ENCODE peak calls at places on chromosomes 12 and 14, in four cellular contexts. Y is suprapubic skin; Z is H9; O is effector memory CD4-positive, alpha-beta T cell. I is an unnamed sample. For H3K9me3, the result is how much of the 10 kb centered on the place peaks cover.

GRCh38 chr14:28142400-28143015 is 624.1 kb upstream of the FOXG1 start:
- DNase-seq in O (no peak), Y (no peak), Z (no peak), I (peak)

GRCh38 chr12:47777741-47778558 is 4.9 kb downstream of the SLC48A1 start:
- DNase-seq in Y (peak), Z (no peak), O (no peak), I (no peak)

GRCh38 chr14:95198320-95198719 is 41.0 kb upstream of the DICER1 start:
- DNase-seq in Y (no peak), O (no peak), Z (no peak), I (no peak)

GRCh38 chr14:56118611-56119181 is 485 bp downstream of the PELI2 start:
- DNase-seq in O (peak), Y (no peak), Z (no peak), I (peak)

GRCh38 chr12:91274886-91275285 is 92.3 kb upstream of the DCN start:
- DNase-seq in Z (no peak), O (no peak), Y (no peak), I (peak)

GRCh38 chr14:89684139-89684538 is 267.1 kb upstream of the FOXN3 start:
- DNase-seq in Y (no peak), O (no peak), Z (no peak), I (no peak)

GRCh38 chr12:65725376-65725775 is 98.9 kb upstream of the HMGA2 start:
- DNase-seq in Z (no peak), Y (no peak), O (no peak), I (no peak)

GRCh38 chr12:105945935-105946334 is 192.8 kb downstream of the NUAK1 start:
- DNase-seq in Z (no peak), O (no peak), Y (no peak), I (no peak)

GRCh38 chr12:89299417-89299816 is 52.9 kb downstream of the DUSP6 start:
- DNase-seq in O (no peak), Y (no peak), Z (no peak), I (no peak)

GRCh38 chr12:56159482-56160105 is 1.4 kb downstream of the MYL6 start:
- DNase-seq in Y (no peak), Z (no peak), O (no peak), I (no peak)

GRCh38 chr12:81078469-81079196 is 754 bp downstream of the ACSS3 start:
- DNase-seq in Z (no peak), O (no peak), Y (no peak), I (peak)

GRCh38 chr14:73402579-73402978 is 55.8 kb downstream of the NUMB start:
- DNase-seq in Y (no peak), Z (no peak), O (no peak), I (no peak)

GRCh38 chr12:92543872-92544271 is 158.9 kb upstream of the PLEKHG7 start:
- DNase-seq in Y (no peak), O (no peak), Z (no peak), I (peak)

GRCh38 chr14:96747006-96747405 is 50.2 kb upstream of the VRK1 start:
- DNase-seq in O (no peak), Y (no peak), Z (no peak), I (peak)

GRCh38 chr12:82242729-82243128 is 115.5 kb downstream of the CCDC59 start:
- DNase-seq in O (no peak), Y (no peak), Z (no peak), I (no peak)

GRCh38 chr12:2681426-2682205 is 113.2 kb upstream of the FKBP4 start:
- DNase-seq in O (no peak), Y (peak), Z (peak), I (no peak)

GRCh38 chr14:64645220-64645891 is 58.9 kb upstream of the PLEKHG3 start:
- DNase-seq in Z (peak), O (no peak), Y (no peak), I (peak)

GRCh38 chr14:50835280-50835679 is 4.3 kb upstream of the NIN start:
- DNase-seq in Y (no peak), O (no peak), Z (no peak), I (no peak)

GRCh38 chr12:52857500-52857899 is 8.7 kb upstream of the KRT78 start:
- DNase-seq in O (no peak), Z (no peak), Y (no peak), I (no peak)

DNA sequence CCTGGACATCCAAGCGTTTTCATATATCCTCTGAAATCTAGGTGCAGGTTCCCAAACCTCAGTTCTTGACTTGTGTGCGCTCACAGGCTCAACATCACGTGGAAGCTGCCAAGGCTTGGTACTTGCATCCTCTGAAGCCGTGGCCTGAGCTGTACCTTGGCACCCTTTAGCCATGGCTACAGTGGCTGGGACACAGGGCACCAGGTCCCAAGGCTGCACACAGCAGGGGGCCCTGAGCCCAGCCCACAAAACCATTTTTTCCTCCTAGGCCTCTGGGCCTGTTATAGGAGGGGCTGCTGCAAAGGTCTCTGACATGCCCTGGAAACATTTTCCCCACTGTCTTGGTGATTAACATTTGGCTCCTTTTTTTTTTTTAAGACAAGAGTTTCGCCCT is 11.6 kb upstream of the FAM177A1 start:
- DNase-seq in Z (no peak), O (no peak), Y (no peak), I (no peak)
- H3K9me3 ChIP-seq in Z (under half), O (under half), Y (under half), I (under half)

GRCh38 chr14:44352212-44352611 is 154.9 kb downstream of the FSCB start:
- DNase-seq in O (no peak), Y (no peak), Z (no peak), I (no peak)

DNA sequence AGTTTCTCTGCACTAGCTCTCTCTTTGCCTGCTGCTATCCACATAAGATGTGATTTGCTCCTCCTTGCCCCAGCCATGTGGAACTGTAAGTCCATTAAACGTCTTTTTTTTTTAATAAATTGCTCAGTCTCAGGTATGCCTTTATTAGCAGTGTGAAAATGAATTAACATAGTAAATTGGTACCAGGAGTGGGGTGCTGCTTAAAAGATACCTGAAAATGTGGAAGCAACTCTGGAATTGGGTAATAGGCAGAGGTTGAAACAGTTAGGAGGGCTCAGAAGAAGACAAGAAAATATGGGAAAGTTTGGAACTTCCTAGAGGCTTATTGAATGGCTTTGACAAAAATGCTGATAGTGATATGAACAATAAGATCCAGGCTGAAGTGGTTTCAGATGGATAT is 159.8 kb downstream of the FSCB start:
- DNase-seq in O (no peak), Z (no peak), Y (no peak), I (no peak)
- H3K9me3 ChIP-seq in O (under half), Z (under half), Y (under half), I (under half)

DNA sequence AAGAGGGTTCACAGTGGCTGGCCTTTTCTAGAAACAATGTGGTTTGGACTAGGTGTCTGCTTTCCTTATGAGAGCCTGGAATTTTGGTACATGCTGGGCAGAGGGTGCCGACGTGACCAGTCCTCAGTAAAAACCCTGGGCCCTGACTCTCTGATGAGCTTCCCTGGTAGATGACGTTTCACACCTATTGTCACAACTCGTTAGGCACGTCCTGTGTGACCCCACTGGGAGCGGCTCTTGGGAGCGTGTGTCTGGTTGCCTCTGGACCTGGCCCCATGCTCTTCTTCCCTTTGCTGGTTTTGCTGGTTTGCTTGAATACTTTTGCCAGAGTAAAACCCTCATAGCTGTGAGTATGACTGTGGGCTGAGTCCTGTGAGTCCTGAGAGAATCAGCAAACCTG is 136.9 kb downstream of the RIMBP2 start:
- DNase-seq in O (no peak), Z (no peak), Y (no peak), I (no peak)
- H3K9me3 ChIP-seq in O (under half), Z (under half), Y (under half), I (under half)

DNA sequence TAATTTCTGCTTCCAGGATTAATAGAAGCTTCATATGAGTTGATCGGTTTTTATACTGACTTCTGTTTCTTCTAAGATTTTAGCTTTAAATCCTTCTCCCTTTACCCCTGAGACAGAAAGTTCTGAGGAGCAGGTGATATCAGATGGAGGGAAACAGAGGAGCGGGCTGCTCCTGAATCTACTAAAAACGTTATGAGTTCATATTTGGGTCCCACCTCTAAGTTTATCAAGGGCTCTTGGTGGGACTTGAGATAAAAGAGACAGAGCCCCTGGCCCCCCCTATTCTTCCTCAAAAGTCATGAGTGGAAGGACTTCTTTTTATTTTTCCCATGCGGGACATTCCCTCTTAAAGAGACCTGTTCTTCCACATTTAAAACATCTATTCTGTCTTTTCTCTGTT is 23.8 kb downstream of the CLEC2A start:
- DNase-seq in Y (no peak), O (no peak), Z (no peak), I (no peak)
- H3K9me3 ChIP-seq in Y (under half), O (under half), Z (under half), I (under half)

GRCh38 chr12:76383988-76384387 is 35.8 kb upstream of the BBS10 start:
- DNase-seq in O (no peak), Y (no peak), Z (no peak), I (no peak)
- H3K9me3 ChIP-seq in O (under half), Y (under half), Z (under half), I (under half)

DNA sequence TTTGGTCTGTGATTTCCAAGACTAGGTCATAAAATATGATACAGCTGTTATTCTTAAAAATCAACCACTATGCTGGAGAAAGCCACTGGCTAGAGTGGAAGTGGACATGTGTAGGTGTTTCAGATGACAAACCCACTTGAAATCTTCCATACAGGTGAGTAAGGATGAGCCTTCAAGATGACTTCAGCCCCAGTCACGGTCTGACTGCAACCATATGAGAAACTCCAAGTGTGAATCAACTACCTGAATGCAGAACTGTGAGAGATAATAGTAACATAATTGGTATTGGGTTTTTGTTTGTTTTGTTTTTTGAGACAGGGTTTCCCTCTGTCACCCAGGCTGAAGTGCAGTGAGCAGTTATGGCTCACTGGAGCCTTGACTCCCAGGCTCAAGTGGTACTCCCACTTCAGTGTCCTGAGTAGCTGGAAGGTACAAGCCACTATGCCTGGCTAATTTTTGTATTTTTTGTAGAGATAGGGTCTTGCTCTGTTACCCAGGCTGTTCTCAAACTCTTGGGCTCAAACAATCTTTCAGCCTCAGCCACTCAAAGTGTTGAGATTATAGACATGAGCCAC is 273.3 kb upstream of the LRIG3 start:
- DNase-seq in O (no peak), Z (no peak), Y (no peak), I (no peak)
- H3K9me3 ChIP-seq in O (under half), Z (under half), Y (under half), I (under half)

DNA sequence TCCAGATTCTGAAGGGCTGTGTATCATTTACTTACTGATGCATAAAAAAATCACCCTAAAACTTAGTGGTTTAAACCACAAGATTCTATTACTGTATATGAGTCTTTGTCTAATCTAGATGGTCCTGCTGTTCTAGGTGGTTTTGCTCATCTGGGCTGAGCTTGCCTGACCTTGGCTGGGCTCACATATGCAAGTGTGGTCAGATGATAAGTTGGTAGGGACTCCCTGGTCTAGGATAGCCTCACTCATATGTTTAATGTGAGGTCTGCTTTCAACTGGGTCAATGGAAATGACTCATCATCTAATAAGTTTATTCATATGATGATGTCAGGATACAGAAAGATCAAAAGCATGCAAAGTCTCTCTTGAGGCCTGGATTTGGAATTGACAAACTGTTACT is 887.8 kb downstream of the TRHDE start:
- DNase-seq in Y (no peak), Z (no peak), O (no peak), I (no peak)
- H3K9me3 ChIP-seq in Y (under half), Z (under half), O (under half), I (under half)

GRCh38 chr12:94025730-94026129 is 122.6 kb upstream of the PLXNC1 start:
- DNase-seq in Y (no peak), Z (no peak), O (no peak), I (peak)

GRCh38 chr12:94023879-94024278 is 124.5 kb upstream of the PLXNC1 start:
- DNase-seq in O (no peak), Y (no peak), Z (no peak), I (no peak)

GRCh38 chr12:94020335-94020734 is 128.0 kb upstream of the PLXNC1 start:
- DNase-seq in Z (no peak), O (no peak), Y (no peak), I (peak)
- H3K9me3 ChIP-seq in Z (under half), O (under half), Y (under half), I (under half)

DNA sequence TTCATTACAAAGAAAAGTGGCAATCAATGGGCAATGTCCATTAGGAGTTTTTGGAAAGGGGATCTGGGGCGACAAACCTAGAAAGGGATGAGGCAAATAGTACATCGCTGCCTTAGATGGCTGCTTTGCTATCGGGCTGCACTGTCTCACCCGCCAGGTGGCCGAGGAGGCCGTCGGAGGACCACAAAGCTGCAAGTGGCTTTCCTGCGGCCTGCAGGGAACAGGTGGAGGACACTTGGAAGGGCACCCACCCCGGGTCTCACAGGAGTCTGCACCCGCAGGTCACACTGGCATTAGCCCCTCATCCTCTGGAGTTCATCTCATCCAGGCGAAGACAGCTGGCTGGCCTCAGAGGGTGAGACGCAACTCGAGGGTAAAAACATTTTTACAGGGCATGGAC is 1392.5 kb downstream of the AACS start:
- DNase-seq in Y (no peak), Z (no peak), O (no peak), I (no peak)
- H3K9me3 ChIP-seq in Y (under half), Z (under half), O (under half), I (under half)

GRCh38 chr12:46744256-46744655 is 81.5 kb downstream of the SLC38A4 start:
- DNase-seq in O (no peak), Z (no peak), Y (no peak), I (no peak)

GRCh38 chr12:46749322-46749721 is 76.5 kb downstream of the SLC38A4 start:
- DNase-seq in O (no peak), Z (no peak), Y (no peak), I (no peak)

GRCh38 chr12:46743471-46743870 is 82.3 kb downstream of the SLC38A4 start:
- DNase-seq in Z (no peak), O (no peak), Y (no peak), I (no peak)
- H3K9me3 ChIP-seq in Z (under half), O (under half), Y (under half), I (under half)

I was measured in cardiac muscle cell.